ENCODE peak calls at places on chromosomes 3 and 15, in nine cellular contexts. U is GM23338, T is HCT116, G is PC-3, D is SK-N-SH, Q is OCI-LY7, I is neural progenitor cell, N is GM23248, L is hepatocyte. J is an unnamed sample.

GRCh38 chr3:62372621-62373041 is 719 bp downstream of the FEZF2 start:
- DNase-seq in Q (no peak), G (no peak), L (no peak), N (no peak), I (peak; percentile 62), U (no peak), T (no peak), D (peak; percentile 44), J (no peak)

GRCh38 chr15:70788114-70789049 is 25.0 kb upstream of the UACA start:
- DNase-seq in G (peak; percentile 88), U (no peak), D (no peak), L (peak; percentile 79), I (no peak), T (peak; percentile 13), N (peak; percentile 64), Q (no peak), J (no peak)

GRCh38 chr3:179322481-179323196 is at the start of gene ZNF639:
- DNase-seq in N (peak; percentile 94), I (peak; percentile 95), Q (peak; percentile 95), T (peak; percentile 76), D (peak; percentile 99), L (peak; percentile 95), G (peak; percentile 89), U (peak; percentile 93), J (peak; percentile 91)

GRCh38 chr3:43647331-43648166 is 25.7 kb upstream of the ANO10 start:
- DNase-seq in G (no peak), U (peak; percentile 30), Q (no peak), T (no peak), N (peak; percentile 14), D (no peak), L (no peak), I (no peak), J (no peak)

GRCh38 chr15:63306480-63307073 is 29.2 kb downstream of the APH1B start:
- DNase-seq in D (no peak), I (no peak), N (no peak), T (no peak), Q (no peak), L (no peak), G (no peak), U (no peak), J (no peak)

GRCh38 chr15:55917881-55918296 is 75.5 kb downstream of the NEDD4 start:
- DNase-seq in D (peak; percentile 23), Q (peak; percentile 22), T (peak; percentile 35), G (peak; percentile 89), U (peak; percentile 53), N (peak; percentile 89), L (peak; percentile 75), I (peak; percentile 18), J (peak; percentile 51)

GRCh38 chr15:65920121-65920520 is 50.8 kb downstream of the RAB11A start:
- DNase-seq in T (no peak), D (no peak), I (no peak), L (no peak), Q (no peak), U (no peak), G (no peak), N (no peak), J (no peak)

GRCh38 chr3:78049501-78049900 is 1009.6 kb downstream of the ROBO2 start:
- DNase-seq in Q (no peak), N (no peak), L (no peak), G (no peak), T (no peak), D (no peak), U (no peak), I (no peak), J (no peak)

GRCh38 chr3:193962986-193963683 is 172.8 kb upstream of the HES1 start:
- DNase-seq in Q (no peak), I (no peak), L (no peak), N (peak; percentile 31), G (peak; percentile 41), D (no peak), U (no peak), T (no peak), J (peak; percentile 97)

GRCh38 chr3:113266738-113267137 is 55.4 kb downstream of the BOC start:
- DNase-seq in L (no peak), Q (no peak), N (no peak), D (no peak), U (no peak), I (peak; percentile 47), T (no peak), G (no peak), J (no peak)

GRCh38 chr15:60212536-60212935 is 185.2 kb downstream of the ANXA2 start:
- DNase-seq in G (peak; percentile 8), I (peak; percentile 27), D (no peak), L (no peak), N (peak; percentile 28), U (peak; percentile 60), T (no peak), Q (no peak), J (peak; percentile 12)

GRCh38 chr3:42495393-42495792 is 7.0 kb upstream of the VIPR1 start:
- DNase-seq in G (no peak), U (no peak), D (no peak), I (no peak), Q (no peak), L (no peak), T (no peak), N (no peak), J (no peak)

GRCh38 chr15:34436956-34437442 is 609 bp downstream of the GOLGA8A start:
- DNase-seq in I (peak; percentile 82), T (no peak), D (peak; percentile 78), G (peak; percentile 47), U (peak; percentile 63), N (peak; percentile 69), L (peak; percentile 65), Q (no peak), J (peak; percentile 65)

GRCh38 chr3:188306435-188306980 is 152.6 kb downstream of the LPP start:
- DNase-seq in D (no peak), T (no peak), L (no peak), G (no peak), U (no peak), N (no peak), Q (no peak), I (no peak), J (no peak)

GRCh38 chr15:64324513-64324912 is 31.5 kb downstream of the CSNK1G1 start:
- DNase-seq in D (no peak), N (peak; percentile 65), G (no peak), Q (no peak), T (no peak), L (no peak), U (no peak), I (no peak), J (no peak)

GRCh38 chr15:80436511-80437307 is 32.5 kb downstream of the ARNT2 start:
- DNase-seq in I (no peak), G (peak; percentile 93), T (peak; percentile 70), D (no peak), U (no peak), Q (no peak), L (peak; percentile 43), N (peak; percentile 80), J (no peak)

GRCh38 chr3:3801510-3801841 is 2.2 kb downstream of the LRRN1 start:
- DNase-seq in U (peak; percentile 91), N (no peak), Q (no peak), G (no peak), D (no peak), T (no peak), L (no peak), I (peak; percentile 90), J (no peak)

GRCh38 chr3:3799173-3800075 is at the start of gene LRRN1:
- DNase-seq in I (peak; percentile 98), T (no peak), G (no peak), U (peak; percentile 96), L (peak; percentile 93), Q (no peak), D (peak; percentile 95), N (peak; percentile 22), J (peak; percentile 91)

GRCh38 chr3:3802021-3802420 is 2.8 kb downstream of the LRRN1 start:
- DNase-seq in I (peak; percentile 72), Q (no peak), L (peak; percentile 7), G (no peak), D (no peak), U (no peak), T (no peak), N (no peak), J (no peak)

GRCh38 chr3:3800076-3800448 is 831 bp downstream of the LRRN1 start:
- DNase-seq in U (peak; percentile 22), N (no peak), Q (no peak), D (peak; percentile 78), T (no peak), I (peak; percentile 51), G (no peak), L (peak; percentile 65), J (no peak)

GRCh38 chr3:3800685-3801509 is 1.7 kb downstream of the LRRN1 start:
- DNase-seq in I (peak; percentile 67), T (no peak), Q (no peak), D (peak; percentile 61), U (peak; percentile 60), N (peak; percentile 10), L (peak; percentile 45), G (no peak), J (no peak)
- H3K4me3 ChIP-seq in I (peak overlapping the region; percentile 97), T (no peak overlapping the region), Q (no peak overlapping the region), D (no peak overlapping the region), U (peak overlapping the region; percentile 53), N (no peak overlapping the region), L (peak overlapping the region; percentile 96), G (no peak overlapping the region), J (peak overlapping the region; percentile 88)

DNA sequence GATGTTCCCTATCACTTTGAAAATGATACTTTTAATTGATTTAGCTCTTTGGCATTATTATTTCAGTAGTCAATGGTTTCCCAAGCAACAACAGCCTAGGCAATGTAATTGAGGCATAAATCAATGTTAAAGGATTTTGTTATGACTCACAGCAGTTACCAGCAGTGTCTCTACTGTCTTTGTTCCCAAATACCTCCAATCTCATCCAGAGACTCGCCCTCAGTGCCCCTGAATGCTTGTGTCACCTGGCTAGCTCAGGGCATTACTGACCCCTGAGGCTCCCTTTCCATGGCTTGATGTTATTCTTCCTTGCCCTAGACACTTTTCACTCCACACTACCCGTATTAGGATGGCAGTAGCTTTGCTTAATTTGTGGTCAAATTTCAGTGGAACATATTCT is 227.2 kb downstream of the SQOR start:
- DNase-seq in Q (no peak), L (no peak), G (no peak), T (no peak), U (no peak), N (no peak), I (no peak), D (no peak), J (no peak)
- TF ChIP-seq EZH2phosphoT487 in Q (no peak), L (no peak), G (no peak), T (no peak), U (no peak), N (no peak), I (no peak), D (no peak), J (no peak)

GRCh38 chr15:37038036-37038715 is 62.2 kb downstream of the MEIS2 start:
- DNase-seq in Q (no peak), U (no peak), D (no peak), L (no peak), I (no peak), G (peak; percentile 7), N (no peak), T (no peak), J (no peak)
- H3K4me3 ChIP-seq in Q (no peak overlapping the region), U (no peak overlapping the region), D (no peak overlapping the region), L (no peak overlapping the region), I (no peak overlapping the region), G (no peak overlapping the region), N (no peak overlapping the region), T (no peak overlapping the region), J (no peak overlapping the region)

DNA sequence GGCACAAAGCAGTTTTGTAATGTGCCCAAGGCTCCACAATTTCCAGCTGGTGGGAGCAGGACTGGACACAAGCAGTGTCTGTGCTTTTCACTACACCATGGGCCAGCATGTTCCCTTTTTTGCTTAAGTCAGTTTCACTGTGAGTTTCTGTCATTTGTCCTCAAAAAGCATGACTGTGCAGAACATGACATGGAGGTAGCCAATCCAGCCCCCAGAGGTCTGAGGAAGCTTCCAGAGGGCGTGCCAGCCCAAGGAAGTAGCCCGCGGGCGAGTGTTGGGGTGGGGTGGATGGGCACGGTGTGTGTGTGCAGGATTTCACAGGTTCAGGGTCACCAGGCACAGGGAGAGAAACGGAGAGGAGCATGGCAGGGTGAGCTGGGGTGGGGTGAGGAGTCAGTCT is 8.0 kb upstream of the EEFSEC start:
- DNase-seq in Q (no peak), I (no peak), G (no peak), N (no peak), T (no peak), U (no peak), L (no peak), D (no peak), J (no peak)
- TF ChIP-seq EZH2phosphoT487 in Q (no peak), I (no peak), G (no peak), N (no peak), T (no peak), U (no peak), L (no peak), D (no peak), J (no peak)

J was measured in MM.1S.